ENCODE peak calls at places on chromosome 22, in ten cellular contexts. One of them, this sample, is unnamed.

GRCh38 chr22:30362632-30363281 is 6.0 kb downstream of the CCDC157 start:
- DNase-seq in Caco-2: no peak
- DNase-seq in fibroblast of villous mesenchyme: no peak
- DNase-seq in uterus: no peak
- DNase-seq in HFF-Myc: no peak
- DNase-seq in cardiac fibroblast: no peak
- DNase-seq in cardiac muscle cell: no peak
- DNase-seq in PC-9: peak
- DNase-seq in CD8-positive, alpha-beta T cell: no peak
- DNase-seq in mammary epithelial cell: no peak
- DNase-seq in this sample: no peak

GRCh38 chr22:41324818-41325528 is 23.6 kb downstream of the ZC3H7B start:
- DNase-seq in Caco-2: no peak
- DNase-seq in fibroblast of villous mesenchyme: no peak
- DNase-seq in uterus: no peak
- DNase-seq in HFF-Myc: no peak
- DNase-seq in cardiac fibroblast: no peak
- DNase-seq in cardiac muscle cell: no peak
- DNase-seq in PC-9: no peak
- DNase-seq in CD8-positive, alpha-beta T cell: no peak
- DNase-seq in mammary epithelial cell: no peak
- DNase-seq in this sample: no peak

GRCh38 chr22:35258144-35258988 is 1.1 kb downstream of the HMGXB4 start:
- DNase-seq in Caco-2: no peak
- DNase-seq in fibroblast of villous mesenchyme: peak
- DNase-seq in uterus: no peak
- DNase-seq in HFF-Myc: no peak
- DNase-seq in cardiac fibroblast: peak
- DNase-seq in cardiac muscle cell: peak
- DNase-seq in PC-9: no peak
- DNase-seq in CD8-positive, alpha-beta T cell: no peak
- DNase-seq in mammary epithelial cell: peak
- DNase-seq in this sample: peak

GRCh38 chr22:17570851-17571631 is 7.7 kb downstream of the SLC25A18 start:
- DNase-seq in Caco-2: no peak
- DNase-seq in fibroblast of villous mesenchyme: peak
- DNase-seq in uterus: peak
- DNase-seq in HFF-Myc: no peak
- DNase-seq in cardiac fibroblast: peak
- DNase-seq in cardiac muscle cell: peak
- DNase-seq in PC-9: peak
- DNase-seq in CD8-positive, alpha-beta T cell: no peak
- DNase-seq in mammary epithelial cell: peak
- DNase-seq in this sample: peak

GRCh38 chr22:16915711-16916110 is 90.5 kb upstream of the XKR3 start:
- DNase-seq in Caco-2: no peak
- DNase-seq in fibroblast of villous mesenchyme: no peak
- DNase-seq in uterus: no peak
- DNase-seq in HFF-Myc: no peak
- DNase-seq in cardiac fibroblast: no peak
- DNase-seq in cardiac muscle cell: no peak
- DNase-seq in PC-9: no peak
- DNase-seq in CD8-positive, alpha-beta T cell: no peak
- DNase-seq in mammary epithelial cell: peak
- DNase-seq in this sample: no peak

GRCh38 chr22:37968452-37969251 is 15.2 kb downstream of the POLR2F start:
- DNase-seq in Caco-2: no peak
- DNase-seq in fibroblast of villous mesenchyme: no peak
- DNase-seq in uterus: no peak
- DNase-seq in HFF-Myc: no peak
- DNase-seq in cardiac fibroblast: no peak
- DNase-seq in cardiac muscle cell: no peak
- DNase-seq in PC-9: no peak
- DNase-seq in CD8-positive, alpha-beta T cell: no peak
- DNase-seq in mammary epithelial cell: no peak
- DNase-seq in this sample: no peak

GRCh38 chr22:20580611-20581502 is 73.4 kb downstream of the MED15 start:
- DNase-seq in Caco-2: no peak
- DNase-seq in fibroblast of villous mesenchyme: no peak
- DNase-seq in uterus: no peak
- DNase-seq in HFF-Myc: no peak
- DNase-seq in cardiac fibroblast: no peak
- DNase-seq in cardiac muscle cell: no peak
- DNase-seq in PC-9: no peak
- DNase-seq in CD8-positive, alpha-beta T cell: no peak
- DNase-seq in mammary epithelial cell: no peak
- DNase-seq in this sample: no peak

GRCh38 chr22:24407278-24407665 is 20.1 kb upstream of the ADORA2A start:
- DNase-seq in Caco-2: no peak
- DNase-seq in fibroblast of villous mesenchyme: no peak
- DNase-seq in uterus: no peak
- DNase-seq in HFF-Myc: no peak
- DNase-seq in cardiac fibroblast: peak
- DNase-seq in cardiac muscle cell: no peak
- DNase-seq in PC-9: no peak
- DNase-seq in CD8-positive, alpha-beta T cell: no peak
- DNase-seq in mammary epithelial cell: no peak
- DNase-seq in this sample: no peak

GRCh38 chr22:25546751-25547150 is 17.7 kb upstream of the GRK3 start:
- DNase-seq in Caco-2: no peak
- DNase-seq in fibroblast of villous mesenchyme: no peak
- DNase-seq in uterus: no peak
- DNase-seq in HFF-Myc: no peak
- DNase-seq in cardiac fibroblast: no peak
- DNase-seq in cardiac muscle cell: no peak
- DNase-seq in PC-9: no peak
- DNase-seq in CD8-positive, alpha-beta T cell: no peak
- DNase-seq in mammary epithelial cell: no peak
- DNase-seq in this sample: no peak

GRCh38 chr22:46084376-46084775 is 66.0 kb upstream of the PPARA start:
- DNase-seq in Caco-2: no peak
- DNase-seq in fibroblast of villous mesenchyme: no peak
- DNase-seq in uterus: no peak
- DNase-seq in HFF-Myc: no peak
- DNase-seq in cardiac fibroblast: no peak
- DNase-seq in cardiac muscle cell: no peak
- DNase-seq in PC-9: no peak
- DNase-seq in CD8-positive, alpha-beta T cell: no peak
- DNase-seq in mammary epithelial cell: no peak
- DNase-seq in this sample: no peak
- H3K4me3 ChIP-seq in Caco-2: no peak
- H3K4me3 ChIP-seq in fibroblast of villous mesenchyme: peak
- H3K4me3 ChIP-seq in uterus: peak
- H3K4me3 ChIP-seq in HFF-Myc: peak
- H3K4me3 ChIP-seq in cardiac fibroblast: no peak
- H3K4me3 ChIP-seq in cardiac muscle cell: no peak
- H3K4me3 ChIP-seq in PC-9: no peak
- H3K4me3 ChIP-seq in CD8-positive, alpha-beta T cell: no peak
- H3K4me3 ChIP-seq in mammary epithelial cell: peak
- H3K4me3 ChIP-seq in this sample: peak

DNA sequence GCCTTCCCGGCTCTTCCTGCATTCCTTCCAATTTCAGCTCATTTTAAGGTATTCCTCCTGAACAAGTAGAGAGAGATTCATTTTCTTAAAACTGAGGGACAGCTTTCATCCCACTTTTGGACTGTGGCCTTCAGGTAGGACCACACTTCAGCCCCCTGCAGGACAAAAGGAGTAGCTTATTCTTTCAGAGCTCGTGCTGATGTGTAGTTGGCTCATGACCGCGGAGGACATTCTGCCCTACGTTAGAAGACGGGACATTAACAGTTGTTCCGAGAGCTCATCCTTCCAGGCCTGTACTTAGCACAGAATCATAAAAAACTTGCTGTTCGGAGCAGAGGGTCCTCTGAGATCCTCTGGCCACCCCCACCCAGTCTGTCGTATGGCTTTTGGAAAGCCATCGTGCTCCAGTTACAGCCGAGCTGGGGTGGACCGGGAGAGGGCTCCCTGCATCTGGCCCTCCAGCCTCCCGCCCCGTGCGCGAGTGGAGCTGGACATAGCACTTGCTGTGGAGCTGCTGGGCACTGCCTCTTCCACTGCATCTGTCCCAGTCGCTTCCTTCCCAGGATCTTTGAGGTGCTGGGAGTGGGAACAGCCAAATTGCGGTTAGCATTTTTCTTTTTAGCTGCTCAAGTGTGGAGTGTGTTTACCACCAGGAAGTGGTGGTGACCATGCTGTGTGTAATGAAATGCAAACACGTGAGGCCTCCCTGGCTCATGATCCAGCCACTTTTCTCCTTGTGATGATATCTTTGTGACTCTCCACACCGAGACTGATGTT is 250.3 kb downstream of the TBC1D22A start:
- DNase-seq in Caco-2: peak
- DNase-seq in fibroblast of villous mesenchyme: peak
- DNase-seq in uterus: no peak
- DNase-seq in HFF-Myc: no peak
- DNase-seq in cardiac fibroblast: peak
- DNase-seq in cardiac muscle cell: peak
- DNase-seq in PC-9: no peak
- DNase-seq in CD8-positive, alpha-beta T cell: no peak
- DNase-seq in mammary epithelial cell: no peak
- DNase-seq in this sample: no peak
- TF ChIP-seq CTCF in Caco-2: peak
- TF ChIP-seq CTCF in fibroblast of villous mesenchyme: peak
- TF ChIP-seq CTCF in uterus: no peak
- TF ChIP-seq CTCF in HFF-Myc: peak
- TF ChIP-seq CTCF in cardiac fibroblast: peak
- TF ChIP-seq CTCF in cardiac muscle cell: peak
- TF ChIP-seq CTCF in PC-9: no peak
- TF ChIP-seq CTCF in CD8-positive, alpha-beta T cell: no peak
- TF ChIP-seq CTCF in mammary epithelial cell: no peak
- TF ChIP-seq CTCF in this sample: no peak

GRCh38 chr22:39503590-39503989 is 1.5 kb downstream of the MIEF1 start:
- DNase-seq in Caco-2: no peak
- DNase-seq in fibroblast of villous mesenchyme: no peak
- DNase-seq in uterus: no peak
- DNase-seq in HFF-Myc: no peak
- DNase-seq in cardiac fibroblast: no peak
- DNase-seq in cardiac muscle cell: no peak
- DNase-seq in PC-9: no peak
- DNase-seq in CD8-positive, alpha-beta T cell: no peak
- DNase-seq in mammary epithelial cell: no peak
- DNase-seq in this sample: no peak
- H3K4me3 ChIP-seq in Caco-2: peak
- H3K4me3 ChIP-seq in fibroblast of villous mesenchyme: peak
- H3K4me3 ChIP-seq in uterus: no peak
- H3K4me3 ChIP-seq in HFF-Myc: peak
- H3K4me3 ChIP-seq in cardiac fibroblast: no peak
- H3K4me3 ChIP-seq in cardiac muscle cell: peak
- H3K4me3 ChIP-seq in PC-9: peak
- H3K4me3 ChIP-seq in CD8-positive, alpha-beta T cell: peak
- H3K4me3 ChIP-seq in mammary epithelial cell: peak
- H3K4me3 ChIP-seq in this sample: peak

GRCh38 chr22:40107756-40108437 is 69.8 kb upstream of the TNRC6B start:
- DNase-seq in Caco-2: no peak
- DNase-seq in fibroblast of villous mesenchyme: peak
- DNase-seq in uterus: peak
- DNase-seq in HFF-Myc: no peak
- DNase-seq in cardiac fibroblast: peak
- DNase-seq in cardiac muscle cell: peak
- DNase-seq in PC-9: no peak
- DNase-seq in CD8-positive, alpha-beta T cell: no peak
- DNase-seq in mammary epithelial cell: peak
- DNase-seq in this sample: peak
- TF ChIP-seq CTCF in Caco-2: no peak
- TF ChIP-seq CTCF in fibroblast of villous mesenchyme: no peak
- TF ChIP-seq CTCF in uterus: no peak
- TF ChIP-seq CTCF in HFF-Myc: no peak
- TF ChIP-seq CTCF in cardiac fibroblast: peak
- TF ChIP-seq CTCF in cardiac muscle cell: no peak
- TF ChIP-seq CTCF in PC-9: no peak
- TF ChIP-seq CTCF in CD8-positive, alpha-beta T cell: no peak
- TF ChIP-seq CTCF in mammary epithelial cell: no peak
- TF ChIP-seq CTCF in this sample: no peak

GRCh38 chr22:42992092-42992491 is 22.9 kb downstream of the PACSIN2 start:
- DNase-seq in Caco-2: no peak
- DNase-seq in fibroblast of villous mesenchyme: no peak
- DNase-seq in uterus: no peak
- DNase-seq in HFF-Myc: no peak
- DNase-seq in cardiac fibroblast: no peak
- DNase-seq in cardiac muscle cell: no peak
- DNase-seq in PC-9: no peak
- DNase-seq in CD8-positive, alpha-beta T cell: no peak
- DNase-seq in mammary epithelial cell: no peak
- DNase-seq in this sample: no peak

GRCh38 chr22:42993651-42994275 is 21.2 kb downstream of the PACSIN2 start:
- DNase-seq in Caco-2: peak
- DNase-seq in fibroblast of villous mesenchyme: peak
- DNase-seq in uterus: no peak
- DNase-seq in HFF-Myc: no peak
- DNase-seq in cardiac fibroblast: peak
- DNase-seq in cardiac muscle cell: peak
- DNase-seq in PC-9: peak
- DNase-seq in CD8-positive, alpha-beta T cell: no peak
- DNase-seq in mammary epithelial cell: no peak
- DNase-seq in this sample: peak

GRCh38 chr22:42994917-42995562 is 19.9 kb downstream of the PACSIN2 start:
- DNase-seq in Caco-2: peak
- DNase-seq in fibroblast of villous mesenchyme: peak
- DNase-seq in uterus: peak
- DNase-seq in HFF-Myc: no peak
- DNase-seq in cardiac fibroblast: peak
- DNase-seq in cardiac muscle cell: peak
- DNase-seq in PC-9: peak
- DNase-seq in CD8-positive, alpha-beta T cell: no peak
- DNase-seq in mammary epithelial cell: peak
- DNase-seq in this sample: peak

GRCh38 chr22:42992886-42993479 is 22.0 kb downstream of the PACSIN2 start:
- DNase-seq in Caco-2: no peak
- DNase-seq in fibroblast of villous mesenchyme: no peak
- DNase-seq in uterus: no peak
- DNase-seq in HFF-Myc: no peak
- DNase-seq in cardiac fibroblast: no peak
- DNase-seq in cardiac muscle cell: no peak
- DNase-seq in PC-9: no peak
- DNase-seq in CD8-positive, alpha-beta T cell: no peak
- DNase-seq in mammary epithelial cell: no peak
- DNase-seq in this sample: no peak

GRCh38 chr22:42994276-42994916 is 20.6 kb downstream of the PACSIN2 start:
- DNase-seq in Caco-2: peak
- DNase-seq in fibroblast of villous mesenchyme: no peak
- DNase-seq in uterus: no peak
- DNase-seq in HFF-Myc: no peak
- DNase-seq in cardiac fibroblast: no peak
- DNase-seq in cardiac muscle cell: no peak
- DNase-seq in PC-9: no peak
- DNase-seq in CD8-positive, alpha-beta T cell: no peak
- DNase-seq in mammary epithelial cell: no peak
- DNase-seq in this sample: no peak
- H3K4me3 ChIP-seq in Caco-2: peak
- H3K4me3 ChIP-seq in fibroblast of villous mesenchyme: peak
- H3K4me3 ChIP-seq in uterus: no peak
- H3K4me3 ChIP-seq in HFF-Myc: no peak
- H3K4me3 ChIP-seq in cardiac fibroblast: no peak
- H3K4me3 ChIP-seq in cardiac muscle cell: no peak
- H3K4me3 ChIP-seq in PC-9: peak
- H3K4me3 ChIP-seq in CD8-positive, alpha-beta T cell: no peak
- H3K4me3 ChIP-seq in mammary epithelial cell: no peak
- H3K4me3 ChIP-seq in this sample: peak

This sample was measured in fibroblast of the aortic adventitia.